ENCODE peak calls at places on chromosomes 3 and 15, in five cellular contexts. E, G, N, O and B are unnamed samples.

GRCh38 chr3:53938645-53939044 is 47.0 kb upstream of the SELENOK start:
- DNase-seq in G (peak), E (peak), O (no peak), N (no peak), B (peak)

GRCh38 chr15:80317389-80318169 is 65.6 kb upstream of the CTXND1 start:
- DNase-seq in G (peak), O (peak), N (no peak), E (peak), B (no peak)

GRCh38 chr15:50997371-50998051 is 89.0 kb downstream of the AP4E1 start:
- DNase-seq in G (no peak), E (no peak), N (no peak), O (no peak), B (no peak)

GRCh38 chr3:25831578-25831977 is 41.7 kb downstream of the OXSM start:
- DNase-seq in N (no peak), O (no peak), E (peak), G (peak), B (no peak)

GRCh38 chr3:27939940-27940339 is 217.8 kb upstream of the EOMES start:
- DNase-seq in O (no peak), E (no peak), G (peak), N (no peak), B (no peak)

GRCh38 chr3:114362815-114363214 is 69.0 kb downstream of the TIGIT start:
- DNase-seq in N (peak), E (peak), G (peak), O (no peak), B (no peak)

GRCh38 chr3:151765685-151766084 is 32.0 kb downstream of the AADACL2 start:
- DNase-seq in G (peak), O (no peak), E (no peak), N (no peak), B (no peak)

GRCh38 chr3:187763850-187764648 is 18.8 kb upstream of the BCL6 start:
- DNase-seq in G (peak), O (no peak), E (peak), N (no peak), B (no peak)

GRCh38 chr15:25481208-25481862 is 42.5 kb upstream of the UBE3A start:
- DNase-seq in O (no peak), G (no peak), E (peak), N (peak), B (no peak)

GRCh38 chr3:172061724-172062184 is 22.4 kb downstream of the FNDC3B start:
- DNase-seq in O (no peak), E (no peak), N (no peak), G (peak), B (no peak)

GRCh38 chr3:194277547-194278091 is 73.5 kb downstream of the CPN2 start:
- DNase-seq in G (peak), N (no peak), E (peak), O (peak), B (no peak)

GRCh38 chr3:58217209-58217811 is 6.5 kb upstream of the DNASE1L3 start:
- DNase-seq in N (no peak), O (peak), E (peak), G (peak), B (peak)

GRCh38 chr3:123104550-123104949 is 37.7 kb downstream of the PDIA5 start:
- DNase-seq in N (no peak), O (no peak), G (peak), E (peak), B (no peak)

GRCh38 chr15:30670056-30670455 is 44.1 kb downstream of the ARHGAP11B start:
- DNase-seq in O (no peak), N (no peak), E (no peak), G (no peak), B (no peak)

GRCh38 chr3:170745211-170745718 is 124.7 kb downstream of the RPL22L1 start:
- DNase-seq in N (no peak), G (peak), E (peak), O (no peak), B (no peak)

GRCh38 chr3:188583476-188584161 is 429.7 kb downstream of the LPP start:
- DNase-seq in O (no peak), N (no peak), G (peak), E (no peak), B (no peak)

GRCh38 chr3:186922224-186922623 is 8.1 kb upstream of the ST6GAL1 start:
- DNase-seq in G (no peak), O (no peak), E (no peak), N (no peak), B (no peak)

GRCh38 chr3:63193647-63194046 is 84.5 kb upstream of the SYNPR start:
- DNase-seq in O (no peak), E (peak), N (peak), G (peak), B (no peak)

GRCh38 chr3:48598323-48599076 is 3.4 kb upstream of the COL7A1 start:
- DNase-seq in N (no peak), O (no peak), E (peak), G (peak), B (no peak)

GRCh38 chr3:46970391-46971091 is 6.0 kb downstream of the CCDC12 start:
- DNase-seq in O (peak), G (peak), N (no peak), E (no peak), B (peak)

GRCh38 chr3:159764211-159765024 is 224.2 kb upstream of the IL12A start:
- DNase-seq in O (peak), N (no peak), E (peak), G (peak), B (peak)

GRCh38 chr3:10419637-10420232 is 85.7 kb downstream of the ATP2B2 start:
- DNase-seq in N (no peak), O (no peak), G (peak), E (no peak), B (no peak)

GRCh38 chr3:165194477-165195135 is 1.6 kb downstream of the SLITRK3 start:
- DNase-seq in N (no peak), G (no peak), O (no peak), E (no peak), B (no peak)